ENCODE peak calls at places on chromosomes 1 and 21, in four cellular contexts. E, V, G and P are unnamed samples.

GRCh38 chr1:202144510-202145324 is at the start of gene ARL8A:
- DNase-seq in E (peak), V (peak), G (peak), P (peak)

GRCh38 chr1:19734056-19734455 is 65.7 kb downstream of the TMCO4 start:
- DNase-seq in E (no peak), V (no peak), G (no peak), P (no peak)

GRCh38 chr1:97192872-97193572 is 471.4 kb downstream of the PTBP2 start:
- DNase-seq in E (peak), V (no peak), G (peak), P (no peak)

GRCh38 chr1:245332513-245332912 is 177.7 kb downstream of the KIF26B start:
- DNase-seq in E (peak), V (no peak), G (no peak), P (no peak)

GRCh38 chr1:194889310-194889709 is 1702.9 kb upstream of the B3GALT2 start:
- DNase-seq in E (no peak), V (no peak), G (no peak), P (no peak)

GRCh38 chr1:174871886-174872285 is 127.9 kb upstream of the CACYBP start:
- DNase-seq in E (no peak), V (no peak), G (no peak), P (no peak)

GRCh38 chr1:36733748-36734147 is 251.0 kb upstream of the CSF3R start:
- DNase-seq in E (no peak), V (no peak), G (no peak), P (no peak)

GRCh38 chr1:154448271-154448905 is 43.2 kb downstream of the IL6R start:
- DNase-seq in E (no peak), V (no peak), G (no peak), P (no peak)

GRCh38 chr21:40115775-40116174 is 248.5 kb downstream of the PCP4 start:
- DNase-seq in E (no peak), V (no peak), G (no peak), P (no peak)

GRCh38 chr1:73953611-73954010 is 244.4 kb downstream of the LRRIQ3 start:
- DNase-seq in E (no peak), V (no peak), G (no peak), P (no peak)

GRCh38 chr1:193070942-193071341 is 11.5 kb downstream of the RO60 start:
- DNase-seq in E (no peak), V (no peak), G (no peak), P (no peak)

GRCh38 chr1:2984399-2985061 is 36.7 kb upstream of the ACTRT2 start:
- DNase-seq in E (no peak), V (peak), G (no peak), P (peak)

GRCh38 chr21:44088401-44088780 is 18.8 kb upstream of the PWP2 start:
- DNase-seq in E (no peak), V (no peak), G (no peak), P (no peak)

GRCh38 chr1:30697977-30698376 is 25.4 kb downstream of the MATN1 start:
- DNase-seq in E (peak), V (peak), G (no peak), P (no peak)

GRCh38 chr1:53148123-53148522 is 5.7 kb upstream of the SLC1A7 start:
- DNase-seq in E (peak), V (no peak), G (no peak), P (no peak)

GRCh38 chr1:113912594-113913311 is 7.6 kb downstream of the DCLRE1B start:
- DNase-seq in E (peak), V (no peak), G (no peak), P (no peak)

GRCh38 chr1:218315638-218316037 is 29.5 kb upstream of the TGFB2 start:
- DNase-seq in E (peak), V (no peak), G (no peak), P (no peak)

GRCh38 chr1:73033637-73034036 is 751.3 kb upstream of the NEGR1 start:
- DNase-seq in E (no peak), V (no peak), G (no peak), P (no peak)

GRCh38 chr1:14915356-14916054 is 238.0 kb upstream of the TMEM51 start:
- DNase-seq in E (peak), V (no peak), G (peak), P (peak)

GRCh38 chr1:2558030-2558400 is 1.8 kb downstream of the TNFRSF14 start:
- DNase-seq in E (no peak), V (no peak), G (no peak), P (no peak)

GRCh38 chr1:75444220-75444619 is 166.7 kb downstream of the SLC44A5 start:
- DNase-seq in E (no peak), V (no peak), G (no peak), P (no peak)

GRCh38 chr1:45815667-45816458 is 12.5 kb downstream of the MAST2 start:
- DNase-seq in E (peak), V (no peak), G (no peak), P (no peak)

GRCh38 chr21:34008618-34009017 is 64.8 kb upstream of the MRPS6 start:
- DNase-seq in E (no peak), V (no peak), G (no peak), P (no peak)

GRCh38 chr1:53541761-53542550 is 82.8 kb downstream of the DMRTB1 start:
- DNase-seq in E (peak), V (peak), G (peak), P (no peak)

GRCh38 chr1:89936694-89937093 is 58.2 kb upstream of the ZNF326 start:
- DNase-seq in E (no peak), V (no peak), G (no peak), P (no peak)

GRCh38 chr1:43319288-43319687 is 18.3 kb upstream of the MPL start:
- DNase-seq in E (no peak), V (peak), G (no peak), P (no peak)

GRCh38 chr1:119740261-119740660 is 28.4 kb downstream of the HMGCS2 start:
- DNase-seq in E (no peak), V (no peak), G (no peak), P (no peak)

GRCh38 chr1:55127827-55128343 is 87.3 kb downstream of the USP24 start:
- DNase-seq in E (peak), V (no peak), G (no peak), P (no peak)

GRCh38 chr1:67479146-67479891 is 49.1 kb upstream of the SERBP1 start:
- DNase-seq in E (no peak), V (no peak), G (no peak), P (no peak)

DNA sequence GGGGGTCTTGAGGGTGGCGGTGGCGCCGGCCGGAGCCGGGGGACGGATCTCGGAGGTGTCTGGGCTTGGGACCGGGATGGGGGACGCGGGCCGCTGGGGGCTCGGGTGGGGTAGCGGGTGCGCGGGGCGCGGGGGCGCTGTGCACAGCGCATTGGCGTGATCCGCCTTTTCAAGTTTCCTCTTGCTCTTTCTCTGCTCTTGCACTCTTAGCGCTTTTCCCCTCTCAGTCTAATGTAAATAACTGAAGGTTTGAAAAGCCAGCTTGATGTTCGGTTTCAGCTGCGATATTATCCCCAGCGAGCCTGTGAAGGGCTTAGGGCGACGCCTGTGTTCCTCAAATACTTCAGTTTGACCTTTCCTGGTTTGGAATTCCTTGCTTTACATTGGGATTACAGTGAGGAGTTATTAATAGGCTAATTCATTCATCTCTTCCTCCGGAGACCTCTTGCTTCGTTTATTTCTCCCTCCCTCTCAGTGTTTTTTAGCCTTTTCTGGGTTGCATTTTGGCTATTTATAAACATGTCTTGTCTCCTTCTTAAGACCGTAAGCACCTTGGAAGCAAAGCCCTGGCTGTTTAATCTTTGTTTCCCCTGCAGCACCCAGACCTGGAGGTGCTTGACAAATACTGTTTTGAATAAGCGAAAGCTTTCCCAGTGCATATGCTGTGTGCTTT is 673 bp downstream of the RAB4A start:
- DNase-seq in E (peak), V (no peak), G (no peak), P (no peak)
- H3K27ac ChIP-seq in E (peak), V (peak), G (peak), P (peak)

DNA sequence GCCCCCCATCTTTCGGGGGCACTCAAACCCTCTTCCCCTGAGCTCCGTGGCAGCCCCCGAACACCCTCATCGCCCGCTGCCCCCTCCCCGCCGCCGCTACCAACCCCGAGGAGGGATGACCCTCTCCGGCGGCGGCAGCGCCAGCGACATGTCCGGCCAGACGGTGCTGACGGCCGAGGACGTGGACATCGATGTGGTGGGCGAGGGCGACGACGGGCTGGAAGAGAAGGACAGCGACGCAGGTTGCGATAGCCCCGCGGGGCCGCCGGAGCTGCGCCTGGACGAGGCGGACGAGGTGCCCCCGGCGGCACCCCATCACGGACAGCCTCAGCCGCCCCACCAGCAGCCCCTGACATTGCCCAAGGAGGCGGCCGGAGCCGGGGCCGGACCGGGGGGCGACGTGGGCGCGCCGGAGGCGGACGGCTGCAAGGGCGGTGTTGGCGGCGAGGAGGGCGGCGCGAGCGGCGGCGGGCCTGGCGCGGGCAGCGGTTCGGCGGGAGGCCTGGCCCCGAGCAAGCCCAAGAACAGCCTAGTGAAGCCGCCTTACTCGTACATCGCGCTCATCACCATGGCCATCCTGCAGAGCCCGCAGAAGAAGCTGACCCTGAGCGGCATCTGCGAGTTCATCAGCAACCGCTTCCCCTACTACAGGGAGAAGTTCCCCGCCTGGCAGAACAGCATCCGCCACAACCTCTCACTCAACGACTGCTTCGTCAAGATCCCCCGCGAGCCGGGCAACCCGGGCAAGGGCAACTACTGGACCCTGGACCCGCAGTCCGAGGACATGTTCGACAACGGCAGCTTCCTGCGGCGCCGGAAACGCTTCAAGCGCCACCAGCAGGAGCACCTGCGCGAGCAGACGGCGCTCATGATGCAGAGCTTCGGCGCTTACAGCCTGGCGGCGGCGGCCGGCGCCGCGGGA is 838 bp downstream of the FOXD3 start:
- DNase-seq in E (no peak), V (peak), G (peak), P (no peak)
- H3K4me3 ChIP-seq in E (no peak), V (peak), G (peak), P (peak)

GRCh38 chr1:34929497-34929852 is at the start of gene DLGAP3:
- DNase-seq in E (no peak), V (no peak), G (no peak), P (no peak)

GRCh38 chr1:34928865-34929496 is 469 bp downstream of the DLGAP3 start:
- DNase-seq in E (no peak), V (no peak), G (no peak), P (no peak)

GRCh38 chr1:34930702-34931071 is 1.2 kb upstream of the DLGAP3 start:
- DNase-seq in E (no peak), V (no peak), G (no peak), P (no peak)

GRCh38 chr1:34928066-34928864 is 1.2 kb downstream of the DLGAP3 start:
- DNase-seq in E (no peak), V (no peak), G (no peak), P (peak)

DNA sequence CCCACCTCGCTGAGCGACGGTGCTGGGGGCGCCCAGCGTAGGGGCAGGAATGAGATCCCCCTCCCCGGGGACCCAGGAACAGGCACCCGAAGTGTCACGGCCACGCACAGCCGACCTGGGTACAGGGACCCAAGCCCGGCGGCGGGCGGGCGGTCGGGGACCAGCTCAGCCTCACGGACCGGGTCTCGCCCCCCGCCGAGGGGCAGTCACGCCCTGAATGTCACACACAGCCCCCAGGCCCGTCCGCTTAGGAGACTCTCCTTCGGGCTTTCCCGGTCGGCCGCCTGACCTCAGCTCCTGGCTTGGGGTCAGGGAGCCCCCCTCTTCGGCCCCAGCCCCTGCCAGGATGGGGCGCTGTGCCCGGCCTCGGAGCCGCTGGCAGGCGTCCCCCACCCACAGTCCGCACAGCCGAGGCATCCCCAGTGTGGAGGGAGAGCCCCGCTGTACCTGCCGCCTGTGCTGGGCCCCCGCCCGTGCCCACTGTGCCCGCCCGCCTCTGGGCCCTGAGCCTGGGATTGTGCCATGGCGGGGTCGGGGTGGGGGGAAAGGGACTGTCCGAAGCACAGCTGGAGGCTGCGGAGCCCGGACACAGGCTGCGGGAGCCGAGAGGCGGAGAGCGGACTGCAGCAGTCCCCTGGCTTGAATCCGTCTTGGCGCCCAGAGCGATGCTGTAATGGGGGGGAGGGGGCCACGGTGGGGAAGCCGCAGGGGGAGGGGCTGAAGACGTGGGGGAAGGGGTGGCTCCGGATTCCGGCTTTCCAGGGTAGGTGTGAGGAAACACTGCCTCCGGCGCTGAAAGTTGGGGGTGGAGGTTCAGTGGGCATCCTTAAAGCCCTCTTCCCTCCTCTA is 627 bp upstream of the DLGAP3 start:
- DNase-seq in E (no peak), V (no peak), G (no peak), P (no peak)
- TF ChIP-seq CTCF in E (no peak), V (no peak), G (no peak), P (no peak)

DNA sequence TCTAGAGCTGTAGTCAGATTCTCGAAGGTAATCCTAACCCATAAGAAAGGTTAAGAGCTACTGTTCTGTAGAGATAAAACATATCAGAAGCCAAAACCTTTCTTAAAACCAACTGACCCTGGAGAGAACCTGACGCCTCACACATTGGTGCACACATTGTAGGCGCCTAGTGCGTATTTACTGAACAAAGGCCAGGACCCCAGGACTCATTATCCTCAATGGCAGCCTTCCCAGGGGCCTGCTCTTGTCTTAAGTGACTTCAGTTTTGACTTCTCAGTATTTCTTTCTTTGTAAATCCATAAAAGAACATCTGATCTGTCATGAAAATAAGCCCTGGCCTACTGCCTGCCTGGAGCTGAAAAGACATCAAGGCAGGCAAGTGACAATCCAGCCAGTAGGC is 27.6 kb downstream of the ABCA4 start:
- DNase-seq in E (no peak), V (peak), G (no peak), P (no peak)
- H3K27ac ChIP-seq in E (peak), V (peak), G (no peak), P (peak)

DNA sequence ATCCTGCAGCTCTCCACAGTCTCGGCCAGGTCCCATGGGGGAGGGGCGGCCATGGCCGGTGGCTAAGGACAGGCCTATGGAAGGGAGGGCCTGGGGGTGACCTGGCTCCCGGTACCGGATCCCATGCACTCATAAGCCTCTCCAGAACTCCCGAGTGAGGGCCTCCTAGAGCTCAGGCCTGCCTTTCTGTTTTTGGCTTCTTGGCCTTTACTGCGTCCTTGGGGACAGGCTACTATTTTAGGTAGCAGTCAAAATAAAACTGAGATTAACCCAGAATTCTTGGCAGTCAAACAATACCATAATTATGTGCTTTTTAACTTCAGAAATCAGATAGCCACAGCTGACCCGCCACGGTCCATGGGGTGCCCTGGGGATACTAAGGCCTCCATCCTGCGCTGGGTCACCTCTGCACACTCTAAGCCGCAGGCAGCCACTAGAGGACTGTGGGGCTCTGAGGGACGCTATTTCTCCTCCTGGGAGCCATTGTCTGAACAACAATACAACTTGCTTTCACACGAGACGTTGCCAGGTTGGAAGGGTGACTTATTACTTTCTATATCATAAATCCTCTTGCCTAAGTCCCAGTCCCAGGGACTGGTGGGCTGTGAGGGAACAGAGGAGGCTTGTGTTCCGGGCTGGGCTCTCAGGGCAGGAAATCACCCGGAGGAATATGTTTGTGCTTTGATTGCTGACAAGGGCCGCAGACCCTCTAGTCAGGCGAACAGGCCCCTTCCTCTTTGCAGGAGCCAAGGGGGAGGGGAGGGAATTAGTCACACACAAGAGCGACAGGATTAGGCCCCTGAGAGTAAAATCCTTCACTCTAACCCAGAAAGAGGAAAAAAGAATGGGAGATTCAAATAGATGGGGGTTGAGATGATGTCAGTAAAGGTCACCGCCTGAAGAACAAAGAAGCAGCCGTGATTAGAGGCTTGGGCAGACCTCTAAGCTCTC is 40.7 kb upstream of the BCAR3 start:
- DNase-seq in E (no peak), V (no peak), G (no peak), P (no peak)
- H3K4me3 ChIP-seq in E (no peak), V (no peak), G (no peak), P (no peak)

GRCh38 chr1:7961199-7962010 is at the start of gene PARK7:
- DNase-seq in E (peak), V (peak), G (peak), P (peak)
- TF ChIP-seq CTCF in E (peak), V (no peak), G (peak), P (peak)

GRCh38 chr1:111225717-111226400 is 1.7 kb upstream of the CHI3L2 start:
- DNase-seq in E (peak), V (no peak), G (no peak), P (no peak)

GRCh38 chr1:111227875-111228747 is 598 bp downstream of the CHI3L2 start:
- DNase-seq in E (peak), V (no peak), G (peak), P (no peak)

GRCh38 chr1:111232134-111232533 is 4.6 kb downstream of the CHI3L2 start:
- DNase-seq in E (no peak), V (no peak), G (no peak), P (no peak)

GRCh38 chr1:111227434-111227833 is at the start of gene CHI3L2:
- DNase-seq in E (peak), V (no peak), G (no peak), P (no peak)

GRCh38 chr1:111228748-111229126 is 1.2 kb downstream of the CHI3L2 start:
- DNase-seq in E (peak), V (no peak), G (no peak), P (no peak)
- H3K27ac ChIP-seq in E (peak), V (no peak), G (peak), P (peak)